ENCODE peak calls at places on chromosomes 7 and 10, in eight cellular contexts. A is heart right ventricle, Z is left ventricle myocardium inferior, Q is ovary, Y is esophagus squamous epithelium, C is HCT116, O is cardiac muscle cell, J is tibial nerve. E is an unnamed sample. For H3K4me1, the result is how much of the 10 kb centered on the place peaks cover.

GRCh38 chr10:131885391-131886165 is 15.2 kb upstream of the PPP2R2D start:
- DNase-seq in Q (peak), O (peak), Z (peak), J (peak), C (no peak), Y (no peak), A (peak), E (no peak)

GRCh38 chr7:139321071-139321745 is 19.9 kb upstream of the FMC1 start:
- DNase-seq in Z (no peak), Y (no peak), J (no peak), C (no peak), Q (no peak), A (no peak), O (peak), E (no peak)

GRCh38 chr7:80060218-80060806 is 74.3 kb upstream of the GNAI1 start:
- DNase-seq in A (no peak), Y (no peak), J (no peak), Q (no peak), Z (no peak), O (peak), C (peak), E (no peak)

GRCh38 chr7:30068117-30068516 is 39.9 kb downstream of the PLEKHA8 start:
- DNase-seq in A (no peak), O (peak), Q (no peak), Y (no peak), J (no peak), Z (no peak), C (no peak), E (no peak)

GRCh38 chr7:1853619-1854520 is 183.8 kb downstream of the ELFN1 start:
- DNase-seq in C (no peak), Z (peak), J (no peak), A (no peak), Y (no peak), O (no peak), Q (no peak), E (no peak)

GRCh38 chr7:127745445-127745844 is 93.5 kb downstream of the SND1 start:
- DNase-seq in C (no peak), A (no peak), O (no peak), Y (no peak), J (no peak), Z (no peak), Q (no peak), E (no peak)

GRCh38 chr7:134153493-134154093 is 26.5 kb downstream of the LRGUK start:
- DNase-seq in C (no peak), Z (no peak), Q (no peak), O (peak), Y (no peak), J (no peak), A (no peak), E (no peak)

GRCh38 chr10:454860-455259 is 234.6 kb downstream of the DIP2C start:
- DNase-seq in C (peak), Z (peak), O (peak), Q (peak), A (no peak), Y (no peak), J (no peak), E (no peak)

GRCh38 chr7:157572622-157573021 is 235.8 kb downstream of the DNAJB6 start:
- DNase-seq in Z (no peak), C (no peak), A (no peak), J (no peak), Y (no peak), Q (no peak), O (no peak), E (no peak)
- H3K4me1 ChIP-seq in Z (under half), C (under half), A (under half), J (under half), Y (under half), Q (under half), O (under half), E (under half)

DNA sequence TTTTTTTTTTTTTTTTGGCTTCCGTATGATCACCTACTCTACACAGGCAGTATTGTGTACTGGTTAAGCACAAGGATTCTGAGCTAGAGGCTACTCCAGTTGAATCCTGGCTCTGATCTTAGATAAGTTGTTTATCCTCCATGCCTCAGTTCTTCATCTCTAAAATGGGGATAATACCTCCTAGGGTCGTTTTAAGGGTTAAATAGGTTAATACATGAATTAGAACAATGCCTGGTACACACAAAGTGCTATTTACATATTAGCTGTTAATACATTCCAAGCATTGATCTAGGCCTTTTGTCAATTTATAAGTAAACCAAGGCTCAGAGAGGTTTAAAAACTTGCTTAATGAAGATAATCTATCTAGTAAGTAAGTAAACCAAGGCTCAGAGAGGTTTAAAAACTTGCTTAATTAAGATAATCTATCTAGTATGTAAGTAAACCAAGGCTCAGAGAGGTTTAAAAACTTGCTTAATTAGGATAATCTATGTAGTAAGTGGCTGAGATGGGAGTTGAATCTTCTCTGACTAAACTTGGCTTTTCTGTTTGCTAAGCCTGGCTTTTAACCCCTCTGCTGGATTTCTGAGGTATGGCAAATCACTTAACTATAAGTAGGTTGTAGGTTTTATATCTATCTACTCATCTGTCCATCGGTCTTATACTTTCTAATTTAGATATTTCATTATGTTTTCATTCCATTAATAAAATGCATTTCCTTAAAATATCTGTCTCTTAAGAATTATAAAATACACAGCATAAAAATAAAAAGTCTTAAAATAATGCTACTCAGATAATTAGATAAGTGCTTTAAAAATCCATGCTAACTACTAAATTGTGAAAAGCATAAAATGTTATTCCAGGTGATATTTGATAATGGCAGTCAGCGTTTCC is 59.2 kb downstream of the ST7 start:
- DNase-seq in J (no peak), O (peak), Y (no peak), A (no peak), C (peak), Q (no peak), Z (no peak), E (no peak)
- TF ChIP-seq CTCF in J (no peak), O (peak), Y (no peak), A (peak), C (peak), Q (no peak), Z (peak), E (no peak)

GRCh38 chr10:4943821-4944220 is 19.4 kb upstream of the AKR1C1 start:
- DNase-seq in Y (no peak), O (no peak), C (no peak), Z (no peak), A (no peak), J (no peak), Q (no peak), E (no peak)

GRCh38 chr10:4946349-4946717 is 16.9 kb upstream of the AKR1C1 start:
- DNase-seq in O (no peak), Q (no peak), Z (no peak), C (no peak), J (no peak), Y (no peak), A (no peak), E (no peak)

GRCh38 chr10:4945706-4946348 is 17.4 kb upstream of the AKR1C1 start:
- DNase-seq in J (no peak), Y (no peak), O (no peak), Q (no peak), C (no peak), Z (no peak), A (no peak), E (no peak)

GRCh38 chr10:4947039-4947634 is 16.1 kb upstream of the AKR1C1 start:
- DNase-seq in Z (no peak), O (peak), Q (no peak), C (no peak), J (no peak), A (no peak), Y (no peak), E (no peak)

DNA sequence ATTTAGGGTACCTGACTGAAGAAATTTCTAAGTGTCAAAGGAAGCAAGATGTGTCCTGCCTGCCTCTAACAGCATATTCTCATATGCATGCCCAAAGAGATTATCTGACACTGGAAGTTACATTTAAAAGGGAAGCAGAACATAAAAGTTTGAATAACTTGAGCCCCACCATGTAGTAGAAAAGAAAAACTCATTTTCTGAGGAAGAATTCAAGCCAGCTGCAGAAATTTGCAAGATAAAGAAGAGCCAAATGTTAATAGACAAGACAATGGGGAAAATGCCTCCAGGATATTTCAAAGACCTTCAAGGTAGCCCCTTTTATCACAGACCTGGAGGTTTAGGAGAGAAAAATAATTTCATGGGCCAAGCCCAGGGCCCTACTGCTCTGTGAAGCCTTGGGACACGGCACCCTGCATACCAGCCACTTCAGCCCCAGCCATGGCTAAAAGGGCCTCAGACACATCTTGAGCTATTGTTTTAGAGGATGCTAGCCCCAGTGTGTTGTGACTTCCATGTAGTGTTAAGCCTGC is 18.4 kb upstream of the AKR1C1 start:
- DNase-seq in Z (no peak), Q (no peak), C (no peak), O (no peak), J (no peak), Y (no peak), A (no peak), E (no peak)
- H3K4me1 ChIP-seq in Z (under half), Q (under half), C (under half), O (under half), J (under half), Y (under half), A (under half), E (half or more)

DNA sequence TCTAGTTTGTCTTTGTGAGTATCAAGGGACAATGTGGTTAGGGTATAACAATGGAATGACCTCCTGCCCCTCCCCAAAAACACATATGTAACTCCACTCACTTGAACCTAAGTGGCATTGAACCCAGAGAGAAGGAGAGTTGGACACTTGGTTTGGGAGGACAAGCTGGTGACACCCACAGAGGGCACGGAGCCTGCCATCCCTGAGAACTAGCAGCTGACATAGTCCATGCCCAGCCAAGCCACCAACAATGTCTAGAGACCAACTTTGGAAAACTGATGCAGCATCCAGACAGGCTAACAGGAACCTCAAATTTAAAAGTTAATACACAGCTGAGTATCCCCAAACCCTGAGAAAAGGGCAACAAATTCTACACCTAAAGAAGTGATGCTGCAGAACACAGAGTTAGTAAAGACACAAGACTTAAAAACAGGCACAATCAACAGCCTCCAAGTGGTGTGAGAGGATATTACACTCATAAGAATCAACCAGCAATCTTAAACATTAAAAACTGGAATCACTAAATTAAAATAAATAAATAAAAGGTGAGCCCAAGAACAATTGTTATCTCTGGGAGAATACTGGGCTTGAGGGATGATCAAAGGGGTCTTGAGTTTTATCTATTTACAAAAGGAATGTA is 27.2 kb downstream of the NUDCD3 start:
- DNase-seq in A (no peak), Y (no peak), Q (no peak), Z (no peak), O (peak), J (no peak), C (no peak), E (no peak)
- TF ChIP-seq CTCF in A (peak), Y (no peak), Q (no peak), Z (peak), O (peak), J (peak), C (peak), E (no peak)